ENCODE peak calls at places on chromosome 22, in ten cellular contexts. T is adipocyte; B is thyroid gland; E is mesenchymal stem cell; D is mucosa of descending colon; M is AG04450; O is epithelial cell of esophagus; S is CD8-positive, alpha-beta memory T cell; G is kidney; R is naive thymus-derived CD4-positive, alpha-beta T cell. A is an unnamed sample.

GRCh38 chr22:22927196-22927887 is 39.7 kb downstream of the IGLL5 start:
- DNase-seq in T (no peak), B (no peak), E (no peak), D (no peak), M (no peak), O (no peak), S (no peak), G (peak), R (no peak), A (no peak)

GRCh38 chr22:29512031-29512430 is 32.0 kb downstream of the NEFH start:
- DNase-seq in T (no peak), B (no peak), E (no peak), D (no peak), M (no peak), O (no peak), S (no peak), G (no peak), R (no peak), A (no peak)

GRCh38 chr22:17501679-17502285 is 61.5 kb upstream of the SLC25A18 start:
- DNase-seq in T (peak), B (peak), E (peak), D (no peak), M (peak), O (peak), S (no peak), G (no peak), R (peak), A (peak)

GRCh38 chr22:37746366-37747089 is 49.7 kb downstream of the TRIOBP start:
- DNase-seq in T (peak), B (peak), E (no peak), D (peak), M (no peak), O (no peak), S (peak), G (no peak), R (peak), A (no peak)

GRCh38 chr22:31753005-31753633 is 700 bp upstream of the DEPDC5 start:
- DNase-seq in T (peak), B (peak), E (peak), D (peak), M (no peak), O (peak), S (no peak), G (peak), R (peak), A (peak)

GRCh38 chr22:48783821-48784266 is 1043.8 kb downstream of the BRD1 start:
- DNase-seq in T (no peak), B (no peak), E (no peak), D (no peak), M (no peak), O (no peak), S (no peak), G (no peak), R (no peak), A (no peak)

GRCh38 chr22:38240734-38241252 is 32.0 kb downstream of the TMEM184B start:
- DNase-seq in T (peak), B (peak), E (peak), D (no peak), M (peak), O (peak), S (no peak), G (no peak), R (no peak), A (peak)

GRCh38 chr22:37482244-37482643 is 3.9 kb downstream of the MFNG start:
- DNase-seq in T (no peak), B (no peak), E (no peak), D (no peak), M (no peak), O (no peak), S (no peak), G (no peak), R (no peak), A (no peak)

GRCh38 chr22:28395920-28396447 is 283.7 kb downstream of the TTC28 start:
- DNase-seq in T (peak), B (no peak), E (peak), D (no peak), M (no peak), O (no peak), S (no peak), G (no peak), R (no peak), A (no peak)

GRCh38 chr22:25898707-25899365 is 156.8 kb downstream of the MYO18B start:
- DNase-seq in T (no peak), B (no peak), E (no peak), D (no peak), M (no peak), O (no peak), S (no peak), G (no peak), R (no peak), A (no peak)

GRCh38 chr22:43817402-43817801 is 5.3 kb upstream of the EFCAB6 start:
- DNase-seq in T (no peak), B (no peak), E (no peak), D (no peak), M (no peak), O (no peak), S (no peak), G (no peak), R (no peak), A (no peak)

GRCh38 chr22:47189056-47189916 is 426.8 kb downstream of the TBC1D22A start:
- DNase-seq in T (no peak), B (no peak), E (no peak), D (no peak), M (no peak), O (no peak), S (peak), G (peak), R (no peak), A (peak)

GRCh38 chr22:23180893-23181762 is 819 bp downstream of the BCR start:
- DNase-seq in T (no peak), B (peak), E (no peak), D (peak), M (no peak), O (peak), S (peak), G (peak), R (peak), A (peak)

GRCh38 chr22:41936894-41937169 is 10.1 kb downstream of the CENPM start:
- DNase-seq in T (no peak), B (no peak), E (no peak), D (no peak), M (no peak), O (no peak), S (no peak), G (no peak), R (no peak), A (no peak)

GRCh38 chr22:35053060-35053835 is 12.7 kb upstream of the ISX start:
- DNase-seq in T (no peak), B (no peak), E (no peak), D (no peak), M (no peak), O (no peak), S (no peak), G (no peak), R (no peak), A (no peak)

GRCh38 chr22:44393066-44393465 is 80.3 kb upstream of the SHISAL1 start:
- DNase-seq in T (no peak), B (no peak), E (no peak), D (peak), M (no peak), O (no peak), S (no peak), G (peak), R (no peak), A (no peak)

GRCh38 chr22:38077595-38077994 is 6.4 kb downstream of the SLC16A8 start:
- DNase-seq in T (no peak), B (no peak), E (no peak), D (no peak), M (no peak), O (no peak), S (no peak), G (peak), R (no peak), A (no peak)

DNA sequence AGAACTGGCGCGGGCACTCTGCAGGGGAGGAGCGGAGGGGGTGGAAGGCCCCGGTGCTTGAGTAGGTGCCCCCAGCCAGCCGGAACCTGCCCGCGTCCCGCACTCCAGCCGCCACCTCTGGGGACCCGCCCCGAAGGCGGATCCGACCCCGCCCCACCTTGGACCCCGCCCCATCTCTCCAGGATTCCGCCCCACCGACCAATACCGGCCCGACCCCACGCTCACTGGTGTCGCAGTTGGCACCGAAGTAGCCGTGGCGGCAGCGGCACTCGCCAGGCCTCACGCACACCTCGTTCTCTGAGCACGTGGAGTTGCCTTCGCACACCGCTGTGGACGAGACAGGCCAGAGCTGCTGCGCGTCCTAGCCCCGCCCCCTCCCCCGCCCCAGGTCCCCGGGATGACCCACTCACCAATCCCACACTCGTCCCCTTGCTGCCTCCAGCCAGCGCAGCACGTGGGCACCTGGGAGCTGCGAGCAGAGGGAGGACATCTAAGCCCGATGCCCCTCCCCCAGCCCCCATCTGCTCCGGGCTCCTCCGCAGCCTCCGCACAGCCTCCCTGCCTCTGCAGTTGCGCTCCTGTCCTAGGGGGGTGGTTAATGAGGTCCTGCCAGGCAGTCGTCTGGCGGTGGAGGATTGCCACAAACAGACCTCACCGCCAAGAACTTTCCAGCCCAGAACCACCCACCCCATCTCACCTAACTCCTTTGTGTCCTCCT is 5.9 kb downstream of the SCARF2 start:
- DNase-seq in T (no peak), B (peak), E (no peak), D (no peak), M (no peak), O (no peak), S (peak), G (peak), R (no peak), A (no peak)
- H3K4me3 ChIP-seq in T (no peak), B (no peak), E (no peak), D (no peak), M (no peak), O (no peak), S (peak), G (peak), R (peak), A (no peak)

DNA sequence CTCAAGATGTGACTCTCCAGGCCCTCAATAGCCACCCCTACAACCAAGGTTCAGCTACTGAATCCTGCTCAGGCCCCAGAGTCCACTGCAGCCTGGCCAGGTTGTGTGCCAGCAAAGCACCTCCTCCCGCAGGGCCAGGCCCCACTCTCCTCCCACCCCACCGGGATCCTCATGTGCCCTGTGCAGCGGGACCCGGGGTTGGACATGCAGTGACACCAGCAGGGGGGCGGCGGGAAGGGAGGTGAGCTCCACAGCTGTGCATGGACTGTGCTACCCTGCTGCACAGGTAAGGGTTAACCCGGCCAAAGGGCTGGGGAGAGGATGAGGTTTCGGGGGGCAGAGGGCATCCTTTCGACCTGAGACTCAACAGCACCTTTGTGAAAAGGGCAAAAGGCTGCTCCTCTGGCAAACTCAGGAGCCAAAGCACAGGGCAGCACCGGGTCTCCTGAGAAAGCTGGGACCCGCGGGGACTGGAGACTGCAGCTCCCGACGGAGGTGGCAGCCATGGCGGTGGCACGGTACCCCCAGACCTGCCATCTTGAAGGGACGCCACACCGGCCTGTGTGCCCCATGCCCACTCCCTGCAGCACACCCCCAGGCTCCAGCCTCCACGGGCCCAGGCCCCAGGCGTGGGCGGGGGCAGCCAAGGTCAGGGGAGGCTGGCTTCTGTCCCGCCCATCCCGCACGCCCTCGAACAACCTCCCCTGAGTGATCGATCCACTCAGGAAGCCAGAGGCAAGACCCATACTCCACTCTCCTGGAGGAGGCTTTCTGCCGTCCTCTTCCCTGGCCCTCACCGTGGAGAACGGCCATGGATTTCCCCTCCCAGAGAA is 10.6 kb downstream of the PLXNB2 start:
- DNase-seq in T (no peak), B (peak), E (no peak), D (no peak), M (no peak), O (no peak), S (no peak), G (no peak), R (no peak), A (no peak)
- H3K4me3 ChIP-seq in T (no peak), B (no peak), E (no peak), D (no peak), M (no peak), O (no peak), S (no peak), G (peak), R (no peak), A (no peak)

DNA sequence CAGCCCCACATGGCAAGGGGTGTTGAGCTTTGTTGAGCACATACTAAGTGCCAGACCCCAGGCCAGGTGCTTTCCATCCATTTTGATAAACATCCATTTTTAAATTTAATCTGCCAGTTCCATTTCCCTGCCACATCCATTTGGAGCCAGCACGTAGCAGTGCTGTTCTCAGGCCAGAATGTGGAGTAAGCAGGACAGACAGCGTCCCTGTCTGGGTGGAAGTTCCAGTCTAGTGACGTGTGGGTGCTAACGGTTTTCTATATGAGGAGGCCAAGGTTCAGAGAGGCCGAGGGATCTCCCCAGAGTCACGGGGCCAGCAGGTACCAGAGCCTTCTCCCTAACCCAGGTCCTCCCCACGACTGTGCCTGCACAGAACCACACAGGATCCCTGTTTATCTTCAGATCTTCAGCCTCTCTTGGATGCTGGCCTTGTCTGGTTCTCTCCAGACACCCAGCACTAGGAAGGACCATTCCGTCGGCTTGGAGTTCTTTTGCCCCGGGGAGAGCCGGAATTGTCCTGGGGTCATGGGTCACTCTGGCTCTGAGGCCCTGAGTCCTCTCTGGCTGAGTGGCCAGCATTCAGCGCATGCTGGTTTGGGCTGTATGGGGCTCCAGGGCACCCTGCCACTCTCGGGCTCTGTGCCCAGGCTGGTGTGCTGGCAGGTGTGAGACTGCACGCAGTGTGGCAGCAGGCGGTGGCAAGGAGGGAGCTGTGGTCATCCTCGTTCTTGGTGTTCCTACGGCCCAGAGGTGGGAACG is 63.6 kb upstream of the PPARA start:
- DNase-seq in T (no peak), B (no peak), E (no peak), D (peak), M (no peak), O (no peak), S (no peak), G (peak), R (no peak), A (peak)
- H3K4me3 ChIP-seq in T (peak), B (no peak), E (no peak), D (no peak), M (no peak), O (no peak), S (no peak), G (no peak), R (no peak), A (no peak)

GRCh38 chr22:24325105-24325757 is 54.6 kb downstream of the SPECC1L start:
- DNase-seq in T (peak), B (no peak), E (peak), D (no peak), M (peak), O (peak), S (no peak), G (no peak), R (peak), A (peak)
- H3K4me3 ChIP-seq in T (no peak), B (no peak), E (no peak), D (no peak), M (no peak), O (no peak), S (no peak), G (no peak), R (no peak), A (no peak)

A was measured in adrenal gland.